ENCODE peak calls at places on chromosomes 4 and X, in four cellular contexts. One of them, this sample, is unnamed.

GRCh38 chrX:26778320-26778888 is 562.4 kb downstream of the MAGEB5 start:
- DNase-seq in SK-MEL-5: no peak
- DNase-seq in SW480: no peak
- DNase-seq in HEK293T: no peak
- DNase-seq in this sample: no peak

GRCh38 chrX:23373129-23373804 is 38.6 kb downstream of the PTCHD1 start:
- DNase-seq in SK-MEL-5: no peak
- DNase-seq in SW480: no peak
- DNase-seq in HEK293T: no peak
- DNase-seq in this sample: peak

GRCh38 chrX:134990475-134991473 is at the start of gene SMIM10:
- DNase-seq in SK-MEL-5: no peak
- DNase-seq in SW480: peak
- DNase-seq in HEK293T: peak
- DNase-seq in this sample: peak

GRCh38 chr4:56323386-56323785 is 63.9 kb downstream of the AASDH start:
- DNase-seq in SK-MEL-5: no peak
- DNase-seq in SW480: no peak
- DNase-seq in HEK293T: no peak
- DNase-seq in this sample: no peak

GRCh38 chrX:15515931-15516330 is 15.3 kb downstream of the BMX start:
- DNase-seq in SK-MEL-5: no peak
- DNase-seq in SW480: no peak
- DNase-seq in HEK293T: no peak
- DNase-seq in this sample: no peak

GRCh38 chr4:148344382-148344781 is 97.8 kb downstream of the NR3C2 start:
- DNase-seq in SK-MEL-5: no peak
- DNase-seq in SW480: no peak
- DNase-seq in HEK293T: no peak
- DNase-seq in this sample: no peak

GRCh38 chr4:72846280-72847111 is 223.0 kb downstream of the COX18 start:
- DNase-seq in SK-MEL-5: no peak
- DNase-seq in SW480: peak
- DNase-seq in HEK293T: no peak
- DNase-seq in this sample: no peak

GRCh38 chrX:48971325-48972213 is at the start of gene KCND1:
- DNase-seq in SK-MEL-5: no peak
- DNase-seq in SW480: peak
- DNase-seq in HEK293T: no peak
- DNase-seq in this sample: peak

GRCh38 chr4:173522874-173523395 is 7.1 kb downstream of the HAND2 start:
- DNase-seq in SK-MEL-5: no peak
- DNase-seq in SW480: no peak
- DNase-seq in HEK293T: no peak
- DNase-seq in this sample: no peak

GRCh38 chr4:7195546-7196282 is 3.4 kb downstream of the SORCS2 start:
- DNase-seq in SK-MEL-5: no peak
- DNase-seq in SW480: no peak
- DNase-seq in HEK293T: no peak
- DNase-seq in this sample: no peak

GRCh38 chr4:6989331-6989923 is 53.7 kb upstream of the TADA2B start:
- DNase-seq in SK-MEL-5: no peak
- DNase-seq in SW480: no peak
- DNase-seq in HEK293T: no peak
- DNase-seq in this sample: no peak

GRCh38 chr4:181662383-181662782 is 580.8 kb upstream of the TENM3 start:
- DNase-seq in SK-MEL-5: peak
- DNase-seq in SW480: no peak
- DNase-seq in HEK293T: no peak
- DNase-seq in this sample: no peak

GRCh38 chrX:41559235-41559634 is 112.1 kb downstream of the NYX start:
- DNase-seq in SK-MEL-5: no peak
- DNase-seq in SW480: no peak
- DNase-seq in HEK293T: no peak
- DNase-seq in this sample: no peak

GRCh38 chr4:154643493-154643892 is 31.0 kb upstream of the FGG start:
- DNase-seq in SK-MEL-5: no peak
- DNase-seq in SW480: no peak
- DNase-seq in HEK293T: no peak
- DNase-seq in this sample: no peak

GRCh38 chr4:56414135-56414675 is 21.2 kb downstream of the PPAT start:
- DNase-seq in SK-MEL-5: no peak
- DNase-seq in SW480: no peak
- DNase-seq in HEK293T: no peak
- DNase-seq in this sample: no peak

GRCh38 chrX:44282753-44283152 is 60.7 kb downstream of the EFHC2 start:
- DNase-seq in SK-MEL-5: no peak
- DNase-seq in SW480: no peak
- DNase-seq in HEK293T: no peak
- DNase-seq in this sample: no peak

GRCh38 chr4:187380181-187380581 is 615.4 kb upstream of the ZFP42 start:
- DNase-seq in SK-MEL-5: peak
- DNase-seq in SW480: peak
- DNase-seq in HEK293T: peak
- DNase-seq in this sample: no peak

GRCh38 chrX:115419094-115419493 is 129.6 kb downstream of the LUZP4 start:
- DNase-seq in SK-MEL-5: no peak
- DNase-seq in SW480: no peak
- DNase-seq in HEK293T: no peak
- DNase-seq in this sample: no peak

GRCh38 chr4:79516114-79516513 is 108.1 kb upstream of the GK2 start:
- DNase-seq in SK-MEL-5: no peak
- DNase-seq in SW480: no peak
- DNase-seq in HEK293T: no peak
- DNase-seq in this sample: no peak

GRCh38 chr4:15525080-15525479 is 55.4 kb downstream of the CC2D2A start:
- DNase-seq in SK-MEL-5: no peak
- DNase-seq in SW480: peak
- DNase-seq in HEK293T: no peak
- DNase-seq in this sample: no peak

GRCh38 chr4:163273922-163274321 is 58.5 kb downstream of the NPY1R start:
- DNase-seq in SK-MEL-5: no peak
- DNase-seq in SW480: no peak
- DNase-seq in HEK293T: no peak
- DNase-seq in this sample: no peak

GRCh38 chrX:130121505-130121800 is 11.2 kb upstream of the ELF4 start:
- DNase-seq in SK-MEL-5: no peak
- DNase-seq in SW480: no peak
- DNase-seq in HEK293T: no peak
- DNase-seq in this sample: no peak

GRCh38 chr4:149017022-149017734 is 575.0 kb upstream of the NR3C2 start:
- DNase-seq in SK-MEL-5: no peak
- DNase-seq in SW480: no peak
- DNase-seq in HEK293T: no peak
- DNase-seq in this sample: no peak

GRCh38 chr4:909821-910220 is 22.3 kb downstream of the GAK start:
- DNase-seq in SK-MEL-5: no peak
- DNase-seq in SW480: no peak
- DNase-seq in HEK293T: no peak
- DNase-seq in this sample: no peak

GRCh38 chr4:169410839-169411770 is 140.3 kb upstream of the SH3RF1 start:
- DNase-seq in SK-MEL-5: peak
- DNase-seq in SW480: no peak
- DNase-seq in HEK293T: no peak
- DNase-seq in this sample: no peak

GRCh38 chrX:24014388-24015018 is 12.5 kb downstream of the KLHL15 start:
- DNase-seq in SK-MEL-5: no peak
- DNase-seq in SW480: no peak
- DNase-seq in HEK293T: no peak
- DNase-seq in this sample: no peak

GRCh38 chrX:150692296-150692695 is 900 bp upstream of the MTMR1 start:
- DNase-seq in SK-MEL-5: no peak
- DNase-seq in SW480: peak
- DNase-seq in HEK293T: no peak
- DNase-seq in this sample: no peak

GRCh38 chrX:17433965-17434364 is 59.0 kb downstream of the NHS start:
- DNase-seq in SK-MEL-5: no peak
- DNase-seq in SW480: no peak
- DNase-seq in HEK293T: no peak
- DNase-seq in this sample: no peak

GRCh38 chr4:2135083-2135482 is 76.0 kb downstream of the NAT8L start:
- DNase-seq in SK-MEL-5: peak
- DNase-seq in SW480: no peak
- DNase-seq in HEK293T: no peak
- DNase-seq in this sample: peak

GRCh38 chr4:40199999-40200880 is 3.4 kb downstream of the RHOH start:
- DNase-seq in SK-MEL-5: no peak
- DNase-seq in SW480: no peak
- DNase-seq in HEK293T: no peak
- DNase-seq in this sample: no peak

GRCh38 chr4:95085118-95085833 is 327.5 kb downstream of the BMPR1B start:
- DNase-seq in SK-MEL-5: no peak
- DNase-seq in SW480: no peak
- DNase-seq in HEK293T: no peak
- DNase-seq in this sample: no peak

GRCh38 chr4:1360423-1361283 is 13.6 kb downstream of the UVSSA start:
- DNase-seq in SK-MEL-5: peak
- DNase-seq in SW480: peak
- DNase-seq in HEK293T: no peak
- DNase-seq in this sample: peak

GRCh38 chr4:153758688-153759406 is 977 bp downstream of the RNF175 start:
- DNase-seq in SK-MEL-5: no peak
- DNase-seq in SW480: no peak
- DNase-seq in HEK293T: no peak
- DNase-seq in this sample: no peak

GRCh38 chr4:119550857-119551532 is 77.6 kb downstream of the PDE5A start:
- DNase-seq in SK-MEL-5: no peak
- DNase-seq in SW480: no peak
- DNase-seq in HEK293T: peak
- DNase-seq in this sample: peak

This sample was measured in fibroblast of the conjunctiva.